ENCODE peak calls at places on chromosomes 1 and 21, in four cellular contexts. One of them, this sample, is unnamed. For H3K27me3, the result is how much of the 10 kb centered on the place peaks cover.

GRCh38 chr1:2290595-2291510 is 62.7 kb downstream of the SKI start:
- DNase-seq in foreskin keratinocyte: peak
- DNase-seq in psoas muscle: peak
- DNase-seq in PC-9: peak
- DNase-seq in this sample: peak

GRCh38 chr1:47813970-47814369 is 183.2 kb downstream of the TRABD2B start:
- DNase-seq in PC-9: no peak
- DNase-seq in psoas muscle: peak
- DNase-seq in foreskin keratinocyte: no peak
- DNase-seq in this sample: no peak

GRCh38 chr21:45357436-45358260 is 47.3 kb upstream of the COL18A1 start:
- DNase-seq in psoas muscle: peak
- DNase-seq in foreskin keratinocyte: no peak
- DNase-seq in PC-9: no peak
- DNase-seq in this sample: no peak

GRCh38 chr1:201488817-201489581 is 17.9 kb downstream of the CSRP1 start:
- DNase-seq in foreskin keratinocyte: peak
- DNase-seq in PC-9: peak
- DNase-seq in psoas muscle: peak
- DNase-seq in this sample: peak

GRCh38 chr21:32256873-32257620 is 21.8 kb downstream of the MIS18A start:
- DNase-seq in foreskin keratinocyte: peak
- DNase-seq in PC-9: no peak
- DNase-seq in psoas muscle: peak
- DNase-seq in this sample: peak

GRCh38 chr1:201748331-201748730 is 80.6 kb upstream of the IPO9 start:
- DNase-seq in PC-9: peak
- DNase-seq in psoas muscle: no peak
- DNase-seq in foreskin keratinocyte: peak
- DNase-seq in this sample: peak

GRCh38 chr1:97730271-97730670 is 190.6 kb downstream of the DPYD start:
- DNase-seq in PC-9: no peak
- DNase-seq in psoas muscle: no peak
- DNase-seq in foreskin keratinocyte: no peak
- DNase-seq in this sample: no peak

GRCh38 chr1:85448358-85448757 is 16.6 kb downstream of the DDAH1 start:
- DNase-seq in psoas muscle: no peak
- DNase-seq in foreskin keratinocyte: no peak
- DNase-seq in PC-9: no peak
- DNase-seq in this sample: no peak

GRCh38 chr21:46092026-46092764 is 5.7 kb upstream of the COL6A2 start:
- DNase-seq in PC-9: no peak
- DNase-seq in psoas muscle: peak
- DNase-seq in foreskin keratinocyte: no peak
- DNase-seq in this sample: peak

GRCh38 chr1:100037665-100038400 is 68.0 kb downstream of the SLC35A3 start:
- DNase-seq in foreskin keratinocyte: peak
- DNase-seq in psoas muscle: peak
- DNase-seq in PC-9: peak
- DNase-seq in this sample: peak

GRCh38 chr1:48936436-48936835 is 159.7 kb upstream of the BEND5 start:
- DNase-seq in foreskin keratinocyte: no peak
- DNase-seq in psoas muscle: no peak
- DNase-seq in PC-9: no peak
- DNase-seq in this sample: no peak

GRCh38 chr1:201954263-201955008 is 867 bp upstream of the TIMM17A start:
- DNase-seq in foreskin keratinocyte: no peak
- DNase-seq in PC-9: no peak
- DNase-seq in psoas muscle: no peak
- DNase-seq in this sample: no peak

GRCh38 chr1:206962269-206962668 is 8.0 kb downstream of the FCAMR start:
- DNase-seq in foreskin keratinocyte: no peak
- DNase-seq in psoas muscle: no peak
- DNase-seq in PC-9: no peak
- DNase-seq in this sample: no peak

GRCh38 chr1:208184993-208185703 is 59.0 kb downstream of the PLXNA2 start:
- DNase-seq in foreskin keratinocyte: peak
- DNase-seq in PC-9: no peak
- DNase-seq in psoas muscle: no peak
- DNase-seq in this sample: no peak

GRCh38 chr1:58968360-58968952 is 184.6 kb upstream of the JUN start:
- DNase-seq in PC-9: no peak
- DNase-seq in psoas muscle: peak
- DNase-seq in foreskin keratinocyte: no peak
- DNase-seq in this sample: peak

GRCh38 chr1:228144213-228145049 is 4.4 kb downstream of the GUK1 start:
- DNase-seq in foreskin keratinocyte: no peak
- DNase-seq in PC-9: no peak
- DNase-seq in psoas muscle: no peak
- DNase-seq in this sample: no peak

GRCh38 chr1:42739753-42740700 is at the start of gene CLDN19:
- DNase-seq in psoas muscle: no peak
- DNase-seq in foreskin keratinocyte: no peak
- DNase-seq in PC-9: no peak
- DNase-seq in this sample: no peak

GRCh38 chr1:32525053-32525452 is 14.2 kb upstream of the ZBTB8A start:
- DNase-seq in PC-9: no peak
- DNase-seq in psoas muscle: no peak
- DNase-seq in foreskin keratinocyte: peak
- DNase-seq in this sample: no peak

GRCh38 chr21:42731264-42732032 is 78.0 kb downstream of the PDE9A start:
- DNase-seq in psoas muscle: no peak
- DNase-seq in PC-9: peak
- DNase-seq in foreskin keratinocyte: peak
- DNase-seq in this sample: no peak

GRCh38 chr1:186626533-186626932 is 53.7 kb downstream of the PTGS2 start:
- DNase-seq in foreskin keratinocyte: no peak
- DNase-seq in psoas muscle: no peak
- DNase-seq in PC-9: no peak
- DNase-seq in this sample: no peak

GRCh38 chr1:207268337-207268736 is 53.1 kb upstream of the CD55 start:
- DNase-seq in psoas muscle: no peak
- DNase-seq in PC-9: no peak
- DNase-seq in foreskin keratinocyte: no peak
- DNase-seq in this sample: no peak

GRCh38 chr1:84143796-84144565 is at the start of gene PRKACB:
- DNase-seq in PC-9: no peak
- DNase-seq in foreskin keratinocyte: peak
- DNase-seq in psoas muscle: no peak
- DNase-seq in this sample: no peak

GRCh38 chr1:157217486-157217885 is 79.3 kb upstream of the ETV3 start:
- DNase-seq in foreskin keratinocyte: no peak
- DNase-seq in psoas muscle: no peak
- DNase-seq in PC-9: no peak
- DNase-seq in this sample: no peak

GRCh38 chr1:17475729-17476128 is 36.3 kb upstream of the RCC2 start:
- DNase-seq in PC-9: peak
- DNase-seq in foreskin keratinocyte: peak
- DNase-seq in psoas muscle: no peak
- DNase-seq in this sample: peak

GRCh38 chr21:14382486-14382834 is 486 bp downstream of the HSPA13 start:
- DNase-seq in psoas muscle: no peak
- DNase-seq in PC-9: no peak
- DNase-seq in foreskin keratinocyte: no peak
- DNase-seq in this sample: no peak

GRCh38 chr1:180156631-180157091 is 2.0 kb downstream of the QSOX1 start:
- DNase-seq in psoas muscle: no peak
- DNase-seq in PC-9: no peak
- DNase-seq in foreskin keratinocyte: peak
- DNase-seq in this sample: no peak

GRCh38 chr1:226108935-226109828 is 46.7 kb downstream of the H3-3A start:
- DNase-seq in psoas muscle: no peak
- DNase-seq in PC-9: no peak
- DNase-seq in foreskin keratinocyte: no peak
- DNase-seq in this sample: no peak

GRCh38 chr1:10762153-10762523 is 34.3 kb downstream of the CASZ1 start:
- DNase-seq in psoas muscle: no peak
- DNase-seq in PC-9: no peak
- DNase-seq in foreskin keratinocyte: no peak
- DNase-seq in this sample: no peak

GRCh38 chr1:26336477-26337205 is 17.3 kb downstream of the CRYBG2 start:
- DNase-seq in foreskin keratinocyte: peak
- DNase-seq in psoas muscle: peak
- DNase-seq in PC-9: peak
- DNase-seq in this sample: no peak

GRCh38 chr1:160163612-160164011 is 12.2 kb downstream of the ATP1A4 start:
- DNase-seq in PC-9: no peak
- DNase-seq in psoas muscle: no peak
- DNase-seq in foreskin keratinocyte: no peak
- DNase-seq in this sample: no peak

GRCh38 chr1:28927442-28928305 is 13.3 kb downstream of the EPB41 start:
- DNase-seq in PC-9: no peak
- DNase-seq in psoas muscle: no peak
- DNase-seq in foreskin keratinocyte: no peak
- DNase-seq in this sample: no peak

GRCh38 chr1:119061700-119062099 is 73.6 kb upstream of the TBX15 start:
- DNase-seq in psoas muscle: no peak
- DNase-seq in foreskin keratinocyte: no peak
- DNase-seq in PC-9: no peak
- DNase-seq in this sample: no peak

GRCh38 chr1:51331206-51332100 is 1.1 kb upstream of the TTC39A start:
- DNase-seq in foreskin keratinocyte: no peak
- DNase-seq in PC-9: peak
- DNase-seq in psoas muscle: no peak
- DNase-seq in this sample: peak

GRCh38 chr21:34669149-34669879 is 520 bp downstream of the CLIC6 start:
- DNase-seq in PC-9: no peak
- DNase-seq in foreskin keratinocyte: no peak
- DNase-seq in psoas muscle: no peak
- DNase-seq in this sample: no peak

GRCh38 chr1:6099297-6099696 is 53.6 kb downstream of the KCNAB2 start:
- DNase-seq in PC-9: no peak
- DNase-seq in psoas muscle: peak
- DNase-seq in foreskin keratinocyte: no peak
- DNase-seq in this sample: no peak

GRCh38 chr1:42952353-42953001 is 6.2 kb downstream of the SLC2A1 start:
- DNase-seq in PC-9: no peak
- DNase-seq in psoas muscle: no peak
- DNase-seq in foreskin keratinocyte: peak
- DNase-seq in this sample: no peak

GRCh38 chr21:36630485-36631206 is 68.3 kb upstream of the SIM2 start:
- DNase-seq in PC-9: peak
- DNase-seq in psoas muscle: no peak
- DNase-seq in foreskin keratinocyte: peak
- DNase-seq in this sample: no peak

GRCh38 chr1:36350659-36351171 is 27.3 kb upstream of the EVA1B start:
- DNase-seq in foreskin keratinocyte: peak
- DNase-seq in psoas muscle: no peak
- DNase-seq in PC-9: peak
- DNase-seq in this sample: no peak

GRCh38 chr1:205229916-205230700 is 2.4 kb downstream of the TMCC2 start:
- DNase-seq in PC-9: no peak
- DNase-seq in psoas muscle: no peak
- DNase-seq in foreskin keratinocyte: no peak
- DNase-seq in this sample: no peak

GRCh38 chr1:205232945-205233397 is 5.2 kb downstream of the TMCC2 start:
- DNase-seq in foreskin keratinocyte: no peak
- DNase-seq in PC-9: no peak
- DNase-seq in psoas muscle: no peak
- DNase-seq in this sample: no peak

GRCh38 chr1:205232122-205232820 is 4.5 kb downstream of the TMCC2 start:
- DNase-seq in psoas muscle: no peak
- DNase-seq in foreskin keratinocyte: no peak
- DNase-seq in PC-9: no peak
- DNase-seq in this sample: no peak

GRCh38 chr1:205229399-205229861 is 1.7 kb downstream of the TMCC2 start:
- DNase-seq in psoas muscle: peak
- DNase-seq in PC-9: peak
- DNase-seq in foreskin keratinocyte: peak
- DNase-seq in this sample: no peak

DNA sequence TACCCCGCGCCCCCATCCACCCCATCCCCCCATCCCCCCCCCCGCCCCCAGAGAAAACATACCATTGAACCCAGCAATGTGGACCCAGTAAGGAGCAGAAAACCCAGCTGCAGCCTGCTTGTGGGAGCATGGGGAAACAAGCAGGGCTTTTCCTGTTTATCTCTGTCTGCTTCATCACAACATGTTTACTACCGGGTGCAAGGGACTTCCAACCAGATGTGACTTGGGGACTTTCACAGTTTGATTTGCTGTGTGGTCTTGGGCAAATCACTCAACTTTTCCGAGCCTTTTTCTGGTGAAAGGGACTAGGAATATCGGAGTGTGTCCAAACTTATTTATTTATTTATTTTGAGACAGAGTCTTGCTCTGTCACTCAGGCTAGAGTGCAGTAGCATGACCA is 3.2 kb downstream of the TMCC2 start:
- DNase-seq in PC-9: no peak
- DNase-seq in foreskin keratinocyte: no peak
- DNase-seq in psoas muscle: no peak
- DNase-seq in this sample: no peak
- H3K27me3 ChIP-seq in PC-9: under half
- H3K27me3 ChIP-seq in foreskin keratinocyte: under half
- H3K27me3 ChIP-seq in psoas muscle: under half
- H3K27me3 ChIP-seq in this sample: under half

GRCh38 chr1:103948526-103948925 is 198.8 kb downstream of the AMY1C start:
- DNase-seq in foreskin keratinocyte: no peak
- DNase-seq in psoas muscle: no peak
- DNase-seq in PC-9: no peak
- DNase-seq in this sample: no peak
- TF ChIP-seq CTCF in foreskin keratinocyte: peak
- TF ChIP-seq CTCF in psoas muscle: peak
- TF ChIP-seq CTCF in PC-9: peak
- TF ChIP-seq CTCF in this sample: no peak

GRCh38 chr21:29228306-29228705 is 70.4 kb upstream of the BACH1 start:
- DNase-seq in foreskin keratinocyte: no peak
- DNase-seq in PC-9: no peak
- DNase-seq in psoas muscle: no peak
- DNase-seq in this sample: no peak
- H3K27me3 ChIP-seq in foreskin keratinocyte: under half
- H3K27me3 ChIP-seq in PC-9: under half
- H3K27me3 ChIP-seq in psoas muscle: under half
- H3K27me3 ChIP-seq in this sample: under half

GRCh38 chr1:111141803-111142202 is 1.8 kb downstream of the CEPT1 start:
- DNase-seq in PC-9: no peak
- DNase-seq in psoas muscle: no peak
- DNase-seq in foreskin keratinocyte: no peak
- DNase-seq in this sample: no peak

GRCh38 chr1:111139956-111140679 is at the start of the genes CEPT1 and DRAM2:
- DNase-seq in PC-9: peak
- DNase-seq in psoas muscle: peak
- DNase-seq in foreskin keratinocyte: peak
- DNase-seq in this sample: peak

GRCh38 chr1:111141245-111141644 is 1.2 kb downstream of the CEPT1 start:
- DNase-seq in psoas muscle: no peak
- DNase-seq in foreskin keratinocyte: no peak
- DNase-seq in PC-9: no peak
- DNase-seq in this sample: no peak

GRCh38 chr1:111139234-111139955 is 498 bp downstream of the DRAM2 start:
- DNase-seq in foreskin keratinocyte: peak
- DNase-seq in PC-9: no peak
- DNase-seq in psoas muscle: no peak
- DNase-seq in this sample: peak

DNA sequence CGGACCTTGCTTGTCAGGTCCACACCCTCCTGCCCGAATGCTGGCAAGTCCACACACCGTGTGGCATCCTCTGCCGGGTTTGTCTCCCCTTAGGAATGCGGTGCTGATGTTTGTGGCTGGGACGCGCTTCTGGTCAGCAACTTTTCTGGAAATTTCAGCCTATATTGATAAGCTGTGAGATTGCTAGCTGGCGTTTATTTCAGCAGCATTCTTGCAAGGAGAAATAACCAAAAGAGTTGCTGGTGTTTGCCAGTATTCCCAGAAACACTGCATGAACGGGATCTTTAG is 601 bp downstream of the CEPT1 start:
- DNase-seq in PC-9: peak
- DNase-seq in psoas muscle: no peak
- DNase-seq in foreskin keratinocyte: peak
- DNase-seq in this sample: peak
- TF ChIP-seq CTCF in PC-9: no peak
- TF ChIP-seq CTCF in psoas muscle: no peak
- TF ChIP-seq CTCF in foreskin keratinocyte: no peak
- TF ChIP-seq CTCF in this sample: no peak

This sample was measured in kidney epithelial cell.